ENCODE peak calls at places on chromosomes 13 and 19, in seven cellular contexts. P, Q, H, W, M, Y and K are unnamed samples.

GRCh38 chr19:2289714-2290435 is 7.9 kb upstream of the PEAK3 start:
- DNase-seq in Y (no peak), M (peak), P (no peak), Q (no peak), W (no peak), H (no peak), K (no peak)

GRCh38 chr13:47289578-47289977 is 392.7 kb upstream of the HTR2A start:
- DNase-seq in H (no peak), Q (peak), P (no peak), M (no peak), Y (no peak), W (no peak), K (no peak)

GRCh38 chr19:4343845-4344713 is 717 bp downstream of the MPND start:
- DNase-seq in W (no peak), P (no peak), Y (no peak), H (no peak), Q (no peak), M (no peak), K (no peak)

GRCh38 chr13:45162194-45162593 is 38.7 kb downstream of the KCTD4 start:
- DNase-seq in H (peak), W (no peak), Y (no peak), Q (no peak), P (no peak), M (no peak), K (no peak)

GRCh38 chr13:27915301-27916207 is 4.2 kb upstream of the PDX1 start:
- DNase-seq in Y (no peak), H (no peak), P (no peak), W (no peak), Q (no peak), M (no peak), K (no peak)

GRCh38 chr13:45696610-45697226 is 5.4 kb upstream of the CBY2 start:
- DNase-seq in Q (no peak), Y (no peak), W (no peak), P (no peak), M (no peak), H (no peak), K (no peak)

GRCh38 chr19:45768644-45769053 is 403 bp downstream of the SIX5 start:
- DNase-seq in Y (no peak), W (no peak), M (no peak), P (no peak), Q (no peak), H (no peak), K (no peak)

GRCh38 chr13:25292301-25292700 is 5.0 kb upstream of the MTMR6 start:
- DNase-seq in M (no peak), Y (no peak), H (no peak), W (no peak), P (no peak), Q (no peak), K (peak)

GRCh38 chr13:42895781-42896180 is 96.3 kb downstream of the EPSTI1 start:
- DNase-seq in W (no peak), Q (no peak), P (no peak), Y (no peak), H (no peak), M (no peak), K (no peak)